ENCODE peak calls at places on chromosomes 12 and 14, in five cellular contexts. K, E, B, J and Y are unnamed samples.

GRCh38 chr14:65335548-65335947 is 77.0 kb upstream of the FUT8 start:
- DNase-seq in B (no peak), E (no peak), K (peak), J (no peak), Y (no peak)

GRCh38 chr12:62900686-62901272 is 34.2 kb downstream of the PPM1H start:
- DNase-seq in E (no peak), K (no peak), B (no peak), J (no peak), Y (no peak)

GRCh38 chr12:127667131-127667685 is 599.8 kb upstream of the TMEM132C start:
- DNase-seq in E (no peak), K (no peak), J (no peak), B (no peak), Y (no peak)

GRCh38 chr12:6360578-6361490 is 14.5 kb downstream of the SCNN1A start:
- DNase-seq in J (no peak), E (no peak), K (no peak), B (no peak), Y (no peak)

GRCh38 chr12:89476232-89476631 is 48.4 kb downstream of the GALNT4 start:
- DNase-seq in E (no peak), J (no peak), K (no peak), B (no peak), Y (no peak)

GRCh38 chr14:34536951-34537676 is 2.4 kb downstream of the EAPP start:
- DNase-seq in B (no peak), J (peak), K (no peak), E (no peak), Y (no peak)

GRCh38 chr12:630656-631632 is 32.3 kb downstream of the NINJ2 start:
- DNase-seq in J (no peak), K (peak), B (peak), E (peak), Y (peak)

GRCh38 chr12:49288412-49288853 is 6.5 kb upstream of the PRPH start:
- DNase-seq in K (peak), E (peak), J (no peak), B (no peak), Y (no peak)

GRCh38 chr12:116264525-116265070 is 12.9 kb downstream of the MED13L start:
- DNase-seq in B (no peak), K (no peak), E (no peak), J (no peak), Y (no peak)

GRCh38 chr12:89279499-89279898 is 72.8 kb downstream of the DUSP6 start:
- DNase-seq in J (no peak), B (no peak), K (no peak), E (no peak), Y (no peak)

GRCh38 chr12:13171921-13172859 is 24.3 kb upstream of the EMP1 start:
- DNase-seq in J (no peak), K (no peak), B (peak), E (no peak), Y (no peak)

GRCh38 chr14:24403294-24404013 is 4.7 kb downstream of the NYNRIN start:
- DNase-seq in J (no peak), K (peak), E (no peak), B (no peak), Y (peak)

GRCh38 chr12:47989023-47989417 is 15.3 kb downstream of the COL2A1 start:
- DNase-seq in B (no peak), K (no peak), E (no peak), J (no peak), Y (peak)

GRCh38 chr12:50708619-50709018 is 55.3 kb upstream of the ATF1 start:
- DNase-seq in E (no peak), J (no peak), K (no peak), B (no peak), Y (no peak)

GRCh38 chr12:132218915-132219314 is 74.7 kb downstream of the NOC4L start:
- DNase-seq in K (no peak), J (no peak), E (no peak), B (no peak), Y (no peak)

GRCh38 chr12:107393043-107393725 is 292.4 kb upstream of the PWP1 start:
- DNase-seq in E (no peak), B (no peak), K (no peak), J (no peak), Y (no peak)

GRCh38 chr14:75147423-75148071 is 20.7 kb upstream of the NEK9 start:
- DNase-seq in B (peak), K (peak), J (no peak), E (peak), Y (peak)

GRCh38 chr14:44961151-44961729 is 507 bp downstream of the KLHL28 start:
- DNase-seq in J (peak), B (peak), K (peak), E (peak), Y (peak)

GRCh38 chr12:47843226-47843980 is 23.7 kb upstream of the HDAC7 start:
- DNase-seq in J (no peak), B (no peak), K (no peak), E (no peak), Y (no peak)

DNA sequence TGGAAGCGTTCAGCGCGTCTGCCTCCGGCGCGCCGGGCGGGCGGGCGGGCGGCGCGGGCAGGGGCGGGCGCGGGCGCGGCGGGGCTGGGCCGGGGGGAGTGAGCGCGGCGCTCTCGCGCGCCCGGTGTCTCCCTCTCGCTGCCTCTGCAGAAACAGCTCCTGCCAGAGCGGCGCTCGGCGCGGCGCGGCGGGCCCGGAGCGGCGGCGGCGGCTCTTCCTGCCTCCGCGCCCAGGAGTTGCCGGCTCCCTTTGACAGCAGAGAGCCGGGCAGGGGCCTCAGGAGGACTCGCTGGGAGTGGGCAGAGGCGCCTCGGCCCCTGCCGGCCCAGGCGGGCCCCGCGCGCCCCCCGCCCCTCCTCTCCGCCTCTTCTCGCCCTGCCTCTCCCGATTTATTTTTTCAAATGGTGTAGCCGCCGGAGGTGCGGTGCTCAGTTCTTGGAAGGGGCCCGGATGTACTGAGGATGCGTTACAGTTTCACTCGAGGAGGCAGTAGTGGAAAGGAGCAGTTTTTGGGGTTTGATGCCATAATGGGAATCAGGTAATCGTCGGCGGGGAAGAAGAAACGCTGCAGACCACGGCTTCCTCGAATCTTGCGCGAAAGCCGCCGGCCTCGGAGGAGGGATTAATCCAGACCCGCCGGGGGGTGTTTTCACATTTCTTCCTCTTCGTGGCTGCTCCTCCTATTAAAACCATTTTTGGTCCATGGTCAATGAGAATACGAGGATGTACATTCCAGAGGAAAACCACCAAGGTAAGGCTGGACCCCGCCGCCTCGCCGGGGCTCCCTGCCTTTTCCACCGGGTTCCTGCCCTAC is at the start of gene CACNA1C:
- DNase-seq in B (no peak), K (peak), E (peak), J (no peak), Y (peak)
- TF ChIP-seq CTCF in B (no peak), K (no peak), E (peak), J (peak), Y (no peak)

GRCh38 chr14:52801014-52801708 is 9.8 kb upstream of the GNPNAT1 start:
- DNase-seq in B (no peak), K (no peak), E (no peak), J (peak), Y (no peak)
- H3K27ac ChIP-seq in B (peak), K (peak), E (peak), J (peak), Y (no peak)

GRCh38 chr14:21860172-21860571 is 186.6 kb upstream of the OR4E1 start:
- DNase-seq in E (no peak), B (no peak), J (no peak), K (no peak), Y (no peak)
- TF ChIP-seq CTCF in E (no peak), B (no peak), J (peak), K (no peak), Y (no peak)

DNA sequence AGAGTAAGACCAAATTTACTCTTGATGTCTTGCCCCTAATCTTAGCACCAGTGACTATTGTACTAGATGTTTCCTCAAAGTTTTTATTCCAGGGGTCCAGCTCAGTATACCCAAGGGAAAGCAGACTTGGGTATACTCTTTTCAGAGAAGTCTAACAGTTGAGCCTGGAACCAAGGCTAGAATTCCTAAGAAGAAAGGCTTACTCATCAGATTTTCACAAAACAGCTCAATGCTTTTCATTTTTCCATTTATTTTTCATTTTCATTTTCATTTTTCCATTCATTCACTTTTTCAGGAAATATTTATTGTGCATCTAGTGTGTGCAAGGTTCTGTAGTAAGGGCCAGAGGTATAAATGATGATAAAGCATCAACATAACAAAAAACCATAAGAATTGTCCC is 143.2 kb downstream of the PHLDA1 start:
- DNase-seq in B (no peak), E (no peak), K (no peak), J (no peak), Y (no peak)
- H3K27ac ChIP-seq in B (no peak), E (no peak), K (no peak), J (no peak), Y (no peak)

DNA sequence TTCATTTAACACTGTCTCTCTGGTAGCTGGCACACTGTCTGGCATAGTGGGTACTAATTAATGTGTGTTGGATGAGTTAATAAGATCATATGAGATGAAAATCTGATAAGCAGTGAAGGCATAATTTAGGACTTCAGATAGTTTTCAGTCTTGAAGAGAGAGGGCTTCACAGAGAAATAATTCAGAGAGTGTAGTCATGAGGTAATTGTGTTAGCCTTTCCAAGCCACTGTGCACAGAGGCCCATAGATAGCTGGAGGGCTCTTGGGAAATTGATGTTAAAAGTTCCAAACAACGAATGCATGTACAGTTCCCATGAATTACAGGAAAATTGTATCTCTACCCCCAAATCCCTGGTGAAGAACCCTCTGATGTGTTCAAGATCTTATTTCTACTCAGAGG is 133.8 kb upstream of the HMGA2 start:
- DNase-seq in E (no peak), J (no peak), B (no peak), K (no peak), Y (no peak)
- TF ChIP-seq CTCF in E (no peak), J (no peak), B (no peak), K (no peak), Y (no peak)

DNA sequence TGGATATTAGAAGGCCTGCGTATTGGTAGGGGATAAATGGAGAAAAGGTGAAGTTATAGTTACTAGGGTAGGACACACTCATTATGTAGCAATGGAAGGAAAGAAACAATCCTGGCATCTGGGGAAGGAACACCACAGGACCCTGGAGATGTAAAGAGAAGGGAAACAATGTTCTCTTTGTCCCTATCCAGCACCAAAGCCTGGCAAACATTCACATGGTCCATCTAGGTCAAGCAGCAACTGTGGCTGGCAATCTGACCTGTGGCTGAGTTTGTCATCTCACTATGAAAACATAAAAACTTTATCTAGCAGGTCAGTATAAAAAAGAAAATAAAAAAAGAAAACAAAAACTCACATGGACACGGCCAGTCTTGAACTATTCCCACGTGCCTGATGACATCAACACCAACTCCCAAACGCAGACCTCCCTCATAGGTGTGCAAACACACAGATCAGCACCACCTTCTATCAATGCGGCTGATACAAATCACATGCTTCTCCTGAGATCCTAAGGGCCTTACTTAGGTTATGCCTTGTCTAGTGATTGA is 2.6 kb downstream of the POMT2 start:
- DNase-seq in B (no peak), K (no peak), E (no peak), J (no peak), Y (no peak)
- H3K27ac ChIP-seq in B (no peak), K (no peak), E (no peak), J (no peak), Y (no peak)

DNA sequence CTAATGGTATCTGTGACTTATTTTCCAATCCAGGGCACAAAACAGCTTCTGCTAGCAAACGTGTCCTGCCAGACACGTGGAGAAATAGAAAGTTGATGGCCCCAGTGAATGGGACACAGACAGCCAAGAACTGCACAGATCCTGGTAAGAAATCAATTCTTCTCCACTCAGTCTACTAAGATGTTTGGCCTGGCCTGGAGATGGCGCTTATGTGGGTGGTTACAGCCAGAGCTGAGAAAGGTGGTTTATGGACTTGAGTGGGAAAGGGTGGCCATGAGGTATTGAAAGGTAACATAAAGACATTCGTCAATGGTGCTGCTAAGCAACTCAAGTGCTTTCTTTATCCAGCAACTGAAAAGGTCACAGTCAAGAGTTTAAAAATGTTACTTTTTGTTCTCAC is 2.9 kb downstream of the SLC24A4 start:
- DNase-seq in K (no peak), B (no peak), J (no peak), E (no peak), Y (no peak)
- TF ChIP-seq CTCF in K (no peak), B (no peak), J (peak), E (no peak), Y (no peak)

DNA sequence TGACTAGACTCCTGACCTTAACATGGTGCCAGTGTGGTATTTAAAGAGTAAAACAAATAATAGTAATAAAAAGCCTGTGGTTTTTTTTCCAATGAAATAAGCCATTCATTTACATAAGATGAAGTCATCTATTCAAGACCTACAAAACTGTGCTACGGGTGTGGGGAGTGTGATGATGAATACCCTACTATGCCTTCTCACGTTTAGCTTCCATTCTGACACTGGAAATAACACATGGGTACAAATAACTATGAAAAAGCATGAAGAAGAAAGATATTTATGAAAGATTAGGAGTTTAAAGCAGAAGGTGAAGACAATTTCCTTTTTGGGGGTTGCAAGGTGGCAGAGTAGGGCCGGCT is 32.0 kb downstream of the EFCAB11 start:
- DNase-seq in B (no peak), K (no peak), E (no peak), J (no peak), Y (no peak)
- H3K27ac ChIP-seq in B (no peak), K (no peak), E (no peak), J (peak), Y (no peak)

DNA sequence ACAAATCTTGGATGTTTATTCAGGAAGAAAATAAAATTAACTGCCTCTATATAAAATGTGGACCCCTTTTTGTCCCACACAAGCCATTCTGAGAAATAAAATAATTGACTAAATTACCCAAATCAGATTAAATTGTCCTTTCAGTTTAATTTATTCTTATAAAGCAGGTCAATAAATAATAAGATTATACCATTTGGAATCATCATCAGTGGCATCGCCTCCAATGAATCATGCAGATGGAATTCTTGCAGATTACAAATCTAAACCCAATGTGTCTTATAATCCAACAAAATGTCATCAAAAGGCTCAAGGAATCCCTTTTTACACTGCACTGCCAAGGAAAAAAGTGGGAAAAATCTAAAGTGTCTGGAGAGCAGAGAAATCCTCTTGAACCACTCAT is 138.1 kb upstream of the TSPAN8 start:
- DNase-seq in E (no peak), J (no peak), K (no peak), B (no peak), Y (no peak)
- TF ChIP-seq CTCF in E (no peak), J (no peak), K (no peak), B (no peak), Y (no peak)

DNA sequence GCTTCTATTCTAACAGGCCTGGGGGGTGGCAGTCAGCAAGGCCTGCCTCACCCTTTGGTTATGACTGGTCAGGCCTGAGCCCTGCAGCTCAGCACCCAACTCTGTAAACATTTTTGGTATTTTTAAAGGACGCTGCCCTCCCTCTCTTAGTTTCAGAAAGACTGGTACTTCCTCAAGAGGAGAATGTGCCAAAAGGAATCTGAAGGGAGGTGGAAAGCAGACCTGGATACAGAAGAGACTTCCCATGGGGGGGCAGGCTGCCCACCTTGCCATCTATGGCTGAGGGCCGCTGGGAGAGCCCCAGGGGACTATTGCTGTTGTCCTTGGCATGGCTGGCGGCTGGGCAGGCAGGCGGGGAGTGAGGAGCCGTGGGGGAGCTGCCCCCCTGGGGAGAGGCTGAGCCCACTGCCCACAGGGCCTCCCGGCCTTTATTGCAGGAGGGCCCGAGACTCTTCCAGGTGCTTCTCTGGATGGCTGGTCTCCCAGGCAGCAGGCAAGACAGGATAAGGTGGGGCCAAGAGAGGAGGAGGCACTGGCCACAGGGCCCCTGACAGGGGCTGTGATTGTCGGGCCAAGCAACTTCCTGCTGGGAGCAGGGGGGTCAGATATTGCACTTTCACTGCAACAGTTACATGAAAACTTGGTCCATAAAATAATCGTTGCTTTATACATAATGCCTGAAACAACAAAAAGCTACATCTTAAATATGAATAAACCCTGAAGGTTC is 3.5 kb downstream of the ARL6IP4 start:
- DNase-seq in E (no peak), K (no peak), J (no peak), B (no peak), Y (no peak)
- H3K27ac ChIP-seq in E (peak), K (peak), J (peak), B (peak), Y (peak)